ENCODE peak calls at places on chromosomes 1 and 21, in five cellular contexts. R is A549, E is heart right ventricle, T is ovary, W is cardiac muscle cell. L is an unnamed sample.
A peak's percentile ranks its signal among the peaks of the same experiment; 100 is the strongest.

GRCh38 chr1:169508432-169509338 is 22.9 kb upstream of the SLC19A2 start:
- DNase-seq in R (no peak), E (no peak), T (no peak), W (no peak), L (no peak)

GRCh38 chr1:246364415-246364941 is 142.6 kb downstream of the SMYD3 start:
- DNase-seq in R (no peak), E (no peak), T (no peak), W (no peak), L (no peak)

GRCh38 chr1:202074985-202075773 is 47.5 kb upstream of the GPR37L1 start:
- DNase-seq in R (no peak), E (no peak), T (no peak), W (no peak), L (no peak)

GRCh38 chr21:30152792-30153191 is 13.8 kb downstream of the CLDN17 start:
- DNase-seq in R (no peak), E (no peak), T (no peak), W (no peak), L (no peak)

GRCh38 chr1:31733389-31734219 is 29.8 kb upstream of the COL16A1 start:
- DNase-seq in R (no peak), E (no peak), T (no peak), W (no peak), L (no peak)

GRCh38 chr21:19507682-19508260 is 1104.2 kb upstream of the TMPRSS15 start:
- DNase-seq in R (no peak), E (no peak), T (no peak), W (no peak), L (no peak)

GRCh38 chr1:187928288-187928687 is 1099.5 kb downstream of the PLA2G4A start:
- DNase-seq in R (no peak), E (no peak), T (no peak), W (peak; percentile 52), L (peak; percentile 7)

GRCh38 chr1:41428736-41429640 is 55.5 kb downstream of the EDN2 start:
- DNase-seq in R (no peak), E (no peak), T (no peak), W (no peak), L (no peak)

GRCh38 chr1:151113877-151114276 is 32.6 kb downstream of the SEMA6C start:
- DNase-seq in R (no peak), E (no peak), T (no peak), W (no peak), L (no peak)

GRCh38 chr1:154502742-154503111 is 515 bp upstream of the SHE start:
- DNase-seq in R (no peak), E (peak; percentile 30), T (peak; percentile 23), W (no peak), L (no peak)

GRCh38 chr1:39689214-39689613 is 2.0 kb downstream of the HPCAL4 start:
- DNase-seq in R (no peak), E (no peak), T (no peak), W (no peak), L (no peak)

GRCh38 chr1:57162607-57163235 is 196.9 kb upstream of the C8B start:
- DNase-seq in R (no peak), E (peak; percentile 41), T (no peak), W (no peak), L (no peak)

GRCh38 chr1:171595324-171595723 is 26.7 kb upstream of the MYOCOS start:
- DNase-seq in R (no peak), E (no peak), T (no peak), W (no peak), L (peak; percentile 5)

GRCh38 chr1:165903672-165904071 is 76.3 kb downstream of the UCK2 start:
- DNase-seq in R (no peak), E (no peak), T (no peak), W (peak; percentile 68), L (peak; percentile 81)

GRCh38 chr1:100459815-100460114 is 78.2 kb upstream of the GPR88 start:
- DNase-seq in R (no peak), E (no peak), T (no peak), W (no peak), L (no peak)

GRCh38 chr1:221704291-221704690 is 37.6 kb downstream of the DUSP10 start:
- DNase-seq in R (no peak), E (no peak), T (no peak), W (peak; percentile 29), L (no peak)

GRCh38 chr1:2965676-2966075 is 55.6 kb upstream of the ACTRT2 start:
- DNase-seq in R (no peak), E (no peak), T (no peak), W (no peak), L (no peak)

GRCh38 chr1:112172294-112172882 is 182.9 kb upstream of the KCND3 start:
- DNase-seq in R (no peak), E (no peak), T (no peak), W (peak; percentile 82), L (peak; percentile 62)

GRCh38 chr1:81802601-81803422 is 2.1 kb downstream of the ADGRL2 start:
- DNase-seq in R (no peak), E (peak; percentile 82), T (peak; percentile 82), W (peak; percentile 82), L (peak; percentile 23)

GRCh38 chr1:112515311-112516009 is 6.7 kb downstream of the WNT2B start:
- DNase-seq in R (no peak), E (no peak), T (no peak), W (peak; percentile 76), L (no peak)

GRCh38 chr1:209012443-209013196 is 570.9 kb upstream of the CAMK1G start:
- DNase-seq in R (no peak), E (no peak), T (no peak), W (no peak), L (no peak)

GRCh38 chr1:5998906-5999301 is 6.7 kb upstream of the NPHP4 start:
- DNase-seq in R (no peak), E (no peak), T (no peak), W (no peak), L (no peak)

GRCh38 chr1:67853704-67854103 is 20.4 kb upstream of the GNG12 start:
- DNase-seq in R (peak; percentile 59), E (peak; percentile 59), T (peak; percentile 76), W (peak; percentile 89), L (peak; percentile 70)

GRCh38 chr1:6587261-6588005 is 7.6 kb downstream of the ZBTB48 start:
- DNase-seq in R (no peak), E (peak; percentile 79), T (no peak), W (no peak), L (peak; percentile 41)

GRCh38 chr1:5662362-5663126 is 329.7 kb downstream of the NPHP4 start:
- DNase-seq in R (no peak), E (no peak), T (no peak), W (no peak), L (no peak)

GRCh38 chr1:12706061-12706460 is 9.8 kb upstream of the AADACL3 start:
- DNase-seq in R (no peak), E (no peak), T (no peak), W (no peak), L (no peak)

GRCh38 chr1:244006961-244007360 is 44.1 kb upstream of the ZBTB18 start:
- DNase-seq in R (no peak), E (no peak), T (no peak), W (no peak), L (no peak)

GRCh38 chr1:218209351-218209861 is 75.7 kb upstream of the RRP15 start:
- DNase-seq in R (peak; percentile 14), E (no peak), T (no peak), W (peak; percentile 27), L (no peak)

GRCh38 chr21:21673959-21674358 is 675.8 kb downstream of the NCAM2 start:
- DNase-seq in R (no peak), E (no peak), T (no peak), W (no peak), L (no peak)

GRCh38 chr21:31530918-31531705 is 128.4 kb upstream of the SOD1 start:
- DNase-seq in R (no peak), E (no peak), T (no peak), W (no peak), L (no peak)

GRCh38 chr1:161201828-161202712 is at the start of gene NDUFS2:
- DNase-seq in R (peak; percentile 94), E (peak; percentile 95), T (peak; percentile 97), W (peak; percentile 100), L (peak; percentile 92)
- TF ChIP-seq CTCF in R (peak; percentile 34), E (no peak), T (no peak), W (peak; percentile 30), L (no peak)

GRCh38 chr1:9253706-9254105 is 19.1 kb downstream of the H6PD start:
- DNase-seq in R (no peak), E (no peak), T (no peak), W (peak; percentile 88), L (no peak)
- H3K27ac ChIP-seq in R (no peak overlapping the region), E (peak overlapping the region; percentile 82), T (no peak overlapping the region), W (peak overlapping the region; percentile 52), L (no peak overlapping the region)

DNA sequence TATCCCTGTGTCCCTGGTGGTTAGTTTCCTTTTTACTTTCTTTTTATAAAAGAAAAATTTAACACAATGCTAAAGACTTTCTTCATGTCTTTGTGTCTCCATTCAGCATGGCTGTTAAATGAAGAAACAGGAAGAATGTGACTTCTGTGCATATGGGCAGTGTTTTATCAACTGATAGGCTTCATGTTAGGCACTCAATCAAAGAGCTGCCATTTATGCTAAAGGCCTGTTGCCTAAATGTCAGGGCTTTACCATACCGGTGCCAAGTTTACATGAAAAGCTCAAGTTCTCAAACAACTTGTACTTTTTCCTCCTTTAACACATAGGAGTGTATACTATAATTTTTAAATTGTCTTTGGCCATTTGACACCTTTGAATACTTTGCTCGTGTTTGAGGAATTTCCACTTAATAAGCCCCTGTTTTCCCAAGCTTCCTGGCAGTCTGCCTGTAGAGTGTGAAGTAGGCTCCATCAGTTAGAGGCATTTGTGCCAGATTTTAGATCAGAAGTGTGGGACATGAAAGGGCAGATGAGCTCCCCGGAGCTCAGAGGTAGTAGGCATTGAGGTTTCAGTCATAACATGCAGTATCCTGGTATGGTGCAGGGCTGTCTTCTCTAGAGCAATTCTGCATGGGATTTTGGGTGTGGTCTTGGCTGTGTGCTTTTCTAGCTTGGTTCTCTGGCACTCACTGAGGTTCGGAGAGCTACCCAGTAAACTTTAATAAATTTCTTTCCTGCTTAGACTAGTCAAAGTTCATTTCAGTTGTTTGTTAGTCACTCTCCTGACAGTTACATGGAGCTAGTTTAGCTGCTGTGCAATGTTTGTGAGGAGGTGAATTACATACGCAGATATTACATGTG is 119.0 kb downstream of the LEPR start:
- DNase-seq in R (no peak), E (no peak), T (no peak), W (no peak), L (no peak)
- TF ChIP-seq CTCF in R (no peak), E (no peak), T (no peak), W (no peak), L (no peak)

DNA sequence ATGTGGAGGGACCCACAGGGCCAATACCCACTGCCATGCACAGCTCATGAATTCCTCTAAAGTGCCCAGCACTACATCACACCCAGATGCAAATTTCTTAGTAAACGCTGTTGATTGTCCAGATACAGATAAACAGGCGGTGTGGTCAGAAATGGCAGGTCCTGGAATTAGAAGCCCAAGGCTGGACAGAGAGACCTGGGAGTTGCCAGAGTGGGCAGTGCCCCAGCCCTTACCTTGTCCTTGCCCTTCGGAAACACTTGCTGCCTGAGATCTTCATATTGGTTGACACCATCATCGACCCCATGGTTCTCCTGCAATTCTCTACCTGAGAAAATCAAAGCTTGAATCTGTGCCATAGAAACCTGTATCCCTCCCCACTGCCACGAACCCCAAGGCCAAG is 149.3 kb upstream of the ETV3 start:
- DNase-seq in R (no peak), E (no peak), T (no peak), W (no peak), L (no peak)
- H3K27ac ChIP-seq in R (no peak overlapping the region), E (no peak overlapping the region), T (no peak overlapping the region), W (no peak overlapping the region), L (no peak overlapping the region)